ENCODE peak calls at places on chromosome 6, in nine cellular contexts. N is head of caudate nucleus; F is GM10248; J is GM13977; Q is CD8-positive, alpha-beta memory T cell; I is tibial artery; G is lower leg skin; R is ovary; D is astrocyte. A is an unnamed sample.

GRCh38 chr6:105568751-105569150 is 165.9 kb upstream of the PREP start:
- DNase-seq in N (no peak), F (no peak), J (no peak), Q (no peak), I (no peak), G (no peak), R (no peak), D (no peak), A (no peak)

GRCh38 chr6:98839788-98840361 is 5.5 kb downstream of the POU3F2 start:
- DNase-seq in N (peak), F (no peak), J (no peak), Q (no peak), I (no peak), G (no peak), R (no peak), D (peak), A (no peak)

GRCh38 chr6:116059713-116060571 is 749 bp downstream of the FRK start:
- DNase-seq in N (no peak), F (peak), J (peak), Q (no peak), I (no peak), G (no peak), R (peak), D (peak), A (no peak)

GRCh38 chr6:33688451-33689147 is 22.9 kb downstream of the UQCC2 start:
- DNase-seq in N (no peak), F (no peak), J (no peak), Q (no peak), I (no peak), G (no peak), R (no peak), D (no peak), A (no peak)

GRCh38 chr6:52976591-52977035 is 18.5 kb downstream of the GSTA4 start:
- DNase-seq in N (no peak), F (peak), J (peak), Q (no peak), I (no peak), G (no peak), R (no peak), D (no peak), A (no peak)

GRCh38 chr6:13260116-13260598 is 68.2 kb downstream of the TBC1D7 start:
- DNase-seq in N (no peak), F (no peak), J (no peak), Q (no peak), I (no peak), G (no peak), R (no peak), D (no peak), A (no peak)

GRCh38 chr6:157977176-157977804 is 4.4 kb upstream of the SYNJ2 start:
- DNase-seq in N (no peak), F (no peak), J (no peak), Q (no peak), I (peak), G (no peak), R (no peak), D (no peak), A (no peak)

GRCh38 chr6:15504581-15505350 is 158.1 kb downstream of the DTNBP1 start:
- DNase-seq in N (peak), F (no peak), J (no peak), Q (no peak), I (peak), G (peak), R (peak), D (peak), A (no peak)

GRCh38 chr6:159126590-159126989 is 42.6 kb upstream of the FNDC1 start:
- DNase-seq in N (peak), F (no peak), J (no peak), Q (no peak), I (no peak), G (no peak), R (no peak), D (no peak), A (no peak)

GRCh38 chr6:83615025-83615999 is 93.6 kb downstream of the SNAP91 start:
- DNase-seq in N (no peak), F (peak), J (peak), Q (peak), I (no peak), G (no peak), R (no peak), D (peak), A (no peak)

GRCh38 chr6:116376149-116376548 is 5.4 kb downstream of the DSE start:
- DNase-seq in N (no peak), F (no peak), J (no peak), Q (no peak), I (no peak), G (no peak), R (no peak), D (no peak), A (no peak)

GRCh38 chr6:144262470-144263369 is 22.4 kb upstream of the UTRN start:
- DNase-seq in N (no peak), F (no peak), J (no peak), Q (no peak), I (no peak), G (no peak), R (no peak), D (no peak), A (no peak)

A was measured in naive thymus-derived CD8-positive, alpha-beta T cell.